ENCODE peak calls at places on chromosomes 3 and 15, in four cellular contexts. One of them, this sample, is unnamed. For H3K9me3 and H3K27me3, the result is how much of the 10 kb centered on the place peaks cover.

GRCh38 chr3:101963902-101964362 is 114.6 kb downstream of the NFKBIZ start:
- DNase-seq in HCT116: no peak
- DNase-seq in fibroblast of lung: peak
- DNase-seq in astrocyte: peak
- DNase-seq in this sample: no peak

GRCh38 chr3:174253940-174254339 is 605.2 kb upstream of the NAALADL2 start:
- DNase-seq in HCT116: no peak
- DNase-seq in fibroblast of lung: no peak
- DNase-seq in astrocyte: no peak
- DNase-seq in this sample: no peak

GRCh38 chr3:108629974-108630373 is 40.5 kb downstream of the DZIP3 start:
- DNase-seq in fibroblast of lung: no peak
- DNase-seq in HCT116: no peak
- DNase-seq in astrocyte: no peak
- DNase-seq in this sample: no peak

GRCh38 chr15:51732661-51733060 is 4.8 kb downstream of the LYSMD2 start:
- DNase-seq in astrocyte: no peak
- DNase-seq in HCT116: no peak
- DNase-seq in fibroblast of lung: no peak
- DNase-seq in this sample: no peak

GRCh38 chr3:39107056-39107873 is at the start of the genes GORASP1 and TTC21A:
- DNase-seq in fibroblast of lung: peak
- DNase-seq in astrocyte: peak
- DNase-seq in HCT116: peak
- DNase-seq in this sample: peak

GRCh38 chr3:194036842-194037241 is 99.1 kb upstream of the HES1 start:
- DNase-seq in fibroblast of lung: no peak
- DNase-seq in astrocyte: no peak
- DNase-seq in HCT116: no peak
- DNase-seq in this sample: no peak

GRCh38 chr15:101011582-101011981 is 92.4 kb downstream of the LRRK1 start:
- DNase-seq in fibroblast of lung: peak
- DNase-seq in astrocyte: peak
- DNase-seq in HCT116: no peak
- DNase-seq in this sample: no peak

GRCh38 chr3:127588675-127589577 is 1.6 kb downstream of the TPRA1 start:
- DNase-seq in astrocyte: peak
- DNase-seq in fibroblast of lung: peak
- DNase-seq in HCT116: no peak
- DNase-seq in this sample: peak

GRCh38 chr3:18758047-18758704 is 333.0 kb upstream of the SATB1 start:
- DNase-seq in HCT116: peak
- DNase-seq in astrocyte: no peak
- DNase-seq in fibroblast of lung: peak
- DNase-seq in this sample: peak

GRCh38 chr3:105284876-105285275 is 81.8 kb upstream of the ALCAM start:
- DNase-seq in HCT116: no peak
- DNase-seq in astrocyte: no peak
- DNase-seq in fibroblast of lung: peak
- DNase-seq in this sample: no peak

GRCh38 chr3:94405258-94406035 is 342.6 kb downstream of the NSUN3 start:
- DNase-seq in astrocyte: peak
- DNase-seq in fibroblast of lung: peak
- DNase-seq in HCT116: no peak
- DNase-seq in this sample: no peak

GRCh38 chr15:78033864-78034263 is 43.6 kb downstream of the TBC1D2B start:
- DNase-seq in HCT116: no peak
- DNase-seq in astrocyte: no peak
- DNase-seq in fibroblast of lung: no peak
- DNase-seq in this sample: no peak

GRCh38 chr3:156818890-156819289 is 7.3 kb upstream of the LEKR1 start:
- DNase-seq in astrocyte: peak
- DNase-seq in HCT116: peak
- DNase-seq in fibroblast of lung: peak
- DNase-seq in this sample: peak

GRCh38 chr3:74057169-74057568 is 432.4 kb upstream of the PDZRN3 start:
- DNase-seq in astrocyte: no peak
- DNase-seq in HCT116: no peak
- DNase-seq in fibroblast of lung: no peak
- DNase-seq in this sample: no peak

GRCh38 chr15:59456114-59456513 is 18.1 kb downstream of the FAM81A start:
- DNase-seq in fibroblast of lung: no peak
- DNase-seq in HCT116: peak
- DNase-seq in astrocyte: no peak
- DNase-seq in this sample: peak

GRCh38 chr15:37101634-37102314 is 1.4 kb upstream of the MEIS2 start:
- DNase-seq in astrocyte: peak
- DNase-seq in HCT116: peak
- DNase-seq in fibroblast of lung: peak
- DNase-seq in this sample: peak

GRCh38 chr15:51089699-51090098 is 5.0 kb downstream of the TNFAIP8L3 start:
- DNase-seq in astrocyte: peak
- DNase-seq in HCT116: no peak
- DNase-seq in fibroblast of lung: peak
- DNase-seq in this sample: no peak

GRCh38 chr3:139187648-139188047 is 143.0 kb upstream of the PRR23C start:
- DNase-seq in fibroblast of lung: no peak
- DNase-seq in astrocyte: no peak
- DNase-seq in HCT116: no peak
- DNase-seq in this sample: no peak

GRCh38 chr3:13122101-13123055 is 49.1 kb upstream of the IQSEC1 start:
- DNase-seq in astrocyte: no peak
- DNase-seq in HCT116: no peak
- DNase-seq in fibroblast of lung: no peak
- DNase-seq in this sample: no peak

GRCh38 chr3:46849686-46850467 is 13.4 kb downstream of the MYL3 start:
- DNase-seq in fibroblast of lung: no peak
- DNase-seq in astrocyte: no peak
- DNase-seq in HCT116: no peak
- DNase-seq in this sample: no peak

GRCh38 chr3:37712918-37713819 is 148.5 kb upstream of the CTDSPL start:
- DNase-seq in fibroblast of lung: peak
- DNase-seq in HCT116: no peak
- DNase-seq in astrocyte: peak
- DNase-seq in this sample: no peak

GRCh38 chr3:50276762-50277101 is 2.2 kb upstream of the LSMEM2 start:
- DNase-seq in HCT116: no peak
- DNase-seq in fibroblast of lung: no peak
- DNase-seq in astrocyte: no peak
- DNase-seq in this sample: no peak

GRCh38 chr3:98982336-98982735 is 80.8 kb upstream of the DCBLD2 start:
- DNase-seq in astrocyte: peak
- DNase-seq in HCT116: no peak
- DNase-seq in fibroblast of lung: peak
- DNase-seq in this sample: no peak

GRCh38 chr3:16474920-16475319 is 38.6 kb downstream of the RFTN1 start:
- DNase-seq in astrocyte: peak
- DNase-seq in fibroblast of lung: peak
- DNase-seq in HCT116: no peak
- DNase-seq in this sample: no peak
- H3K9me3 ChIP-seq in astrocyte: under half
- H3K9me3 ChIP-seq in fibroblast of lung: under half
- H3K9me3 ChIP-seq in HCT116: under half
- H3K9me3 ChIP-seq in this sample: under half

GRCh38 chr3:45043715-45044299 is 17.7 kb downstream of the CLEC3B start:
- DNase-seq in fibroblast of lung: peak
- DNase-seq in HCT116: no peak
- DNase-seq in astrocyte: peak
- DNase-seq in this sample: peak
- TF ChIP-seq CTCF in fibroblast of lung: peak
- TF ChIP-seq CTCF in HCT116: no peak
- TF ChIP-seq CTCF in astrocyte: peak
- TF ChIP-seq CTCF in this sample: no peak

GRCh38 chr15:66040211-66040892 is 171.1 kb downstream of the RAB11A start:
- DNase-seq in fibroblast of lung: no peak
- DNase-seq in HCT116: no peak
- DNase-seq in astrocyte: no peak
- DNase-seq in this sample: no peak
- H3K27me3 ChIP-seq in fibroblast of lung: under half
- H3K27me3 ChIP-seq in HCT116: under half
- H3K27me3 ChIP-seq in astrocyte: under half
- H3K27me3 ChIP-seq in this sample: under half

GRCh38 chr3:31553258-31553657 is 20.5 kb downstream of the STT3B start:
- DNase-seq in astrocyte: no peak
- DNase-seq in fibroblast of lung: no peak
- DNase-seq in HCT116: no peak
- DNase-seq in this sample: no peak
- H3K9me3 ChIP-seq in astrocyte: under half
- H3K9me3 ChIP-seq in fibroblast of lung: under half
- H3K9me3 ChIP-seq in HCT116: under half
- H3K9me3 ChIP-seq in this sample: under half

DNA sequence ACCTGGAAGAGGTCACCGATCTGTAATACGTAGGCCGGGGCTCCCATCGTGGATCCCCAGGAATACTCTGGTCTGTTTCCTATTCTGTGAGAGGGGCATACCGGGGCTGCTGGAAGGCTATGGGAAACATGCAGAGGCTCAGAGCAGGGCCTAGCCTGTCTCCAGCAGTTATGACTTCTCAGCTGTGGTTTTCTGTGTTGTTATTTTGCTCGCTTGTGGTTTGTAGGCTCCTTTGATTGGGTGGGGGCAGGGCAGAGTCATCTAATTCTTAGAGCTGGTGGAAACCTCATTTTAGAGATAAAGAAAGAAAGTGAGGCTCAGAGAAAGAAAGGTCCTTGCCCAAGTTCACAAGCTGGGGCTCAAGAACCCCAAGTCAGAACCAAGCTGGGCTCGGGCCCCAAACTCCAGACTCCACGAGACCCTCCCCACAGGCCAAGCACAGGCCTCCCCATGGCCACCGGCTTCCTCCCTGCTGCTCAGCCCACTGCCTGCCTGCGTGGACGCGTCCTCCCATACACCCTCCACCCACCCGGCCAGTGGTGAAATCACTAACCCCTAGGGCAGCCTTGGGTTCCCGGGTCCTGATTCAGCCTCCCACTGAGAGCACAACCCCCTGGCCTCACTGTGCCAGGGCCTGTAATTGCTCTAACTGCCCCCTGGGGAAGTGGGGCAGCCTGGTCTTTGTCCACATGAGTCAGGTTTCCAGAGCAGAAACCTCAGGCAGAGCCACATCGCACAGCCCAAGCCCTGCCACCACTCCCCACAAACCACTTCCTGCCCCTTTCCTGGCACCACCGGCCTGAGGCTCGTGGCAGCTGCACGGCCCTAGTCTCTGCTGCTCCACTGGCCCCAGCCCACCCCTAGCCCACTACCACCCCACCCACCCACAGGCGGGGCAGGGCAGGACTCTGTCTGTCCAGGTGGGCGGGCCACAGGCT is 270.8 kb downstream of the UACA start:
- DNase-seq in astrocyte: peak
- DNase-seq in HCT116: no peak
- DNase-seq in fibroblast of lung: peak
- DNase-seq in this sample: peak
- TF ChIP-seq CTCF in astrocyte: no peak
- TF ChIP-seq CTCF in HCT116: peak
- TF ChIP-seq CTCF in fibroblast of lung: peak
- TF ChIP-seq CTCF in this sample: no peak